ENCODE peak calls at places on chromosomes 16 and 17, in eight cellular contexts. K is right lobe of liver, I is fibroblast of lung, D is lower lobe of right lung, X is IMR-90, M is heart left ventricle, G is sigmoid colon, O is gastrocnemius medialis. Q is an unnamed sample.
A peak's percentile ranks its signal among the peaks of the same experiment; 100 is the strongest.

GRCh38 chr17:9644910-9645751 is at the start of gene USP43:
- DNase-seq in X (no peak), D (peak; percentile 71), G (no peak), K (peak; percentile 79), I (peak; percentile 32), O (no peak), M (no peak), Q (peak; percentile 88)

GRCh38 chr16:5900046-5900445 is 802.5 kb upstream of the EEF2KMT start:
- DNase-seq in K (no peak), X (no peak), O (no peak), I (peak; percentile 63), D (no peak), G (no peak), M (no peak), Q (no peak)

GRCh38 chr16:51150159-51150893 is 744 bp downstream of the SALL1 start:
- DNase-seq in K (no peak), X (no peak), O (no peak), M (no peak), D (no peak), I (peak; percentile 33), G (no peak), Q (no peak)

GRCh38 chr17:56817066-56817465 is 16.7 kb downstream of the C17orf67 start:
- DNase-seq in D (no peak), I (no peak), X (no peak), O (no peak), G (no peak), M (no peak), K (no peak), Q (no peak)

GRCh38 chr16:3101841-3102470 is 2.9 kb upstream of the ZSCAN10 start:
- DNase-seq in O (no peak), K (peak; percentile 51), M (peak; percentile 73), G (no peak), I (no peak), D (no peak), X (no peak), Q (peak; percentile 61)

GRCh38 chr16:79261461-79261860 is 339.1 kb downstream of the MAF start:
- DNase-seq in K (peak; percentile 70), X (no peak), G (no peak), M (peak; percentile 40), D (peak; percentile 64), O (no peak), I (no peak), Q (no peak)

GRCh38 chr17:34542700-34543336 is 36.6 kb upstream of the TMEM132E start:
- DNase-seq in X (no peak), M (no peak), O (no peak), D (peak; percentile 52), I (peak; percentile 4), K (no peak), G (no peak), Q (no peak)

GRCh38 chr16:26859086-26859485 is 207.6 kb upstream of the C16orf82 start:
- DNase-seq in M (no peak), X (no peak), I (no peak), K (no peak), O (no peak), G (no peak), D (no peak), Q (no peak)

GRCh38 chr17:16911141-16911937 is 60.6 kb downstream of the TNFRSF13B start:
- DNase-seq in M (peak; percentile 49), K (peak; percentile 37), D (peak; percentile 32), G (no peak), X (no peak), O (no peak), I (peak; percentile 51), Q (peak; percentile 43)

GRCh38 chr17:38779965-38780752 is 19.2 kb downstream of the PIP4K2B start:
- DNase-seq in I (no peak), K (no peak), G (no peak), O (no peak), X (no peak), M (no peak), D (no peak), Q (no peak)

GRCh38 chr17:33038740-33039139 is 47.1 kb downstream of the SPACA3 start:
- DNase-seq in I (peak; percentile 69), O (no peak), K (no peak), X (peak; percentile 15), D (no peak), M (peak; percentile 40), G (no peak), Q (no peak)

GRCh38 chr17:50181155-50181554 is 15.3 kb downstream of the SGCA start:
- DNase-seq in M (no peak), I (no peak), O (no peak), K (no peak), X (no peak), G (no peak), D (peak; percentile 20), Q (peak; percentile 56)
- H3K27ac ChIP-seq in M (no peak overlapping the region), I (no peak overlapping the region), O (no peak overlapping the region), K (no peak overlapping the region), X (peak overlapping the region; percentile 14), G (peak overlapping the region; percentile 81), D (no peak overlapping the region), Q (no peak overlapping the region)

GRCh38 chr17:40548982-40549680 is 16.1 kb downstream of the CCR7 start:
- DNase-seq in G (peak; percentile 87), I (peak; percentile 86), O (no peak), X (peak; percentile 98), D (peak; percentile 71), K (peak; percentile 94), M (peak; percentile 17), Q (no peak)

GRCh38 chr17:40551874-40552768 is 13.2 kb downstream of the CCR7 start:
- DNase-seq in K (peak; percentile 56), G (peak; percentile 86), I (peak; percentile 98), O (no peak), M (no peak), X (peak; percentile 99), D (peak; percentile 49), Q (peak; percentile 84)

GRCh38 chr17:40550608-40551007 is 14.7 kb downstream of the CCR7 start:
- DNase-seq in G (peak; percentile 88), D (no peak), K (peak; percentile 41), I (peak; percentile 67), O (peak; percentile 33), X (peak; percentile 74), M (peak; percentile 50), Q (no peak)

GRCh38 chr17:40552806-40553693 is 12.2 kb downstream of the CCR7 start:
- DNase-seq in G (peak; percentile 65), O (no peak), X (no peak), K (peak; percentile 37), M (no peak), D (peak; percentile 51), I (peak; percentile 43), Q (no peak)

DNA sequence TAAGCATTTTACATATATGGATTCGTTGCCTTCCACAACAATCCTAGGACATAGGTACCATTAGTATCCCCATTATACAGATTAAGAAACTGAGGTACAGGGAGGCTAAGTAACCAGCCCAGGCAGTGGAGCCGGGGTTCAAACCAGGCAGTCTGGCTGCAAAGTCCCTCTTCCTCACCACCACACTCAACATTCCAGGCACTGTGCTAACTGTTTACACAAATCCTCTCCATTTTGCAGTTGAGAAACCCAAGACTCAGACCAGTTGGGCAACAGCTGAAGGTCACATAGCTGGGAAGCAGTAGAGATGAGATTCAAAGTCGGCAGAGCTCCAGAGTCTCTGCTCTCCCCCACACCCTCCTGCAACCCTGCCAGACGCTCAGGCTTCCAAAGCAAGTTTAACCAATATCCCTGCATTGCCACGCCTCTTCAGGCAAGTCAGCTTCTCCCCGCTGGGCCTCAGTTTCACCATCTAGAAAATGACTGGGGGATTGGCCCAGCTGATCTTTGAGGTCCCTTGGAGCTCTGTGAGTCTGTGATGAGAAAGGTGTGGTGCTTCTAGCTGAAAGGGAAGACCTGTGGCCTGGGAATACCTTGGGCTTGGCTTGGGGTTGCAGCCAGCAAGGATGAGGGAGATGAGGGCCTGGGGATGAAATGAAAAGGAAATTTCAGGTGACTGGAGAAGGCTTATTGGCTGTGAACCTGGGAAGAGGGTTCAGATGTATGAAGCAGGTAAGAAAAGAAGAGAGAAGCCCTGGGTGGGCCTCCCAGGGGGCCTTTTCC is 14.0 kb downstream of the CCR7 start:
- DNase-seq in I (peak; percentile 98), O (peak; percentile 51), K (peak; percentile 91), G (peak; percentile 95), D (peak; percentile 64), X (peak; percentile 100), M (peak; percentile 66), Q (peak; percentile 91)
- H3K27ac ChIP-seq in I (peak overlapping the region; percentile 100), O (peak overlapping the region; percentile 78), K (peak overlapping the region; percentile 82), G (peak overlapping the region; percentile 85), D (peak overlapping the region; percentile 83), X (peak overlapping the region; percentile 98), M (peak overlapping the region; percentile 66), Q (peak overlapping the region; percentile 82)

GRCh38 chr17:12709063-12709462 is 43.4 kb downstream of the MYOCD start:
- DNase-seq in G (no peak), O (no peak), I (peak; percentile 35), D (no peak), K (no peak), M (no peak), X (peak; percentile 62), Q (no peak)

GRCh38 chr17:12712415-12712814 is 46.7 kb downstream of the MYOCD start:
- DNase-seq in M (no peak), I (no peak), O (no peak), K (no peak), X (no peak), G (no peak), D (no peak), Q (no peak)

GRCh38 chr17:12712941-12713340 is 47.3 kb downstream of the MYOCD start:
- DNase-seq in K (no peak), I (no peak), X (no peak), O (no peak), M (no peak), G (no peak), D (no peak), Q (no peak)
- H3K27ac ChIP-seq in K (no peak overlapping the region), I (no peak overlapping the region), X (no peak overlapping the region), O (no peak overlapping the region), M (no peak overlapping the region), G (no peak overlapping the region), D (no peak overlapping the region), Q (no peak overlapping the region)

GRCh38 chr17:65008877-65009276 is 47.7 kb downstream of the GNA13 start:
- DNase-seq in D (no peak), M (no peak), O (no peak), K (no peak), G (no peak), X (no peak), I (peak; percentile 23), Q (no peak)

GRCh38 chr17:65000798-65001197 is 55.7 kb downstream of the GNA13 start:
- DNase-seq in D (no peak), G (no peak), X (no peak), I (no peak), O (no peak), M (no peak), K (no peak), Q (no peak)

GRCh38 chr17:65009848-65010247 is 46.7 kb downstream of the GNA13 start:
- DNase-seq in K (no peak), M (no peak), G (no peak), O (no peak), X (no peak), D (no peak), I (no peak), Q (no peak)

GRCh38 chr17:65001409-65002045 is 55.0 kb downstream of the GNA13 start:
- DNase-seq in X (no peak), M (no peak), G (no peak), K (no peak), D (no peak), O (no peak), I (no peak), Q (no peak)

DNA sequence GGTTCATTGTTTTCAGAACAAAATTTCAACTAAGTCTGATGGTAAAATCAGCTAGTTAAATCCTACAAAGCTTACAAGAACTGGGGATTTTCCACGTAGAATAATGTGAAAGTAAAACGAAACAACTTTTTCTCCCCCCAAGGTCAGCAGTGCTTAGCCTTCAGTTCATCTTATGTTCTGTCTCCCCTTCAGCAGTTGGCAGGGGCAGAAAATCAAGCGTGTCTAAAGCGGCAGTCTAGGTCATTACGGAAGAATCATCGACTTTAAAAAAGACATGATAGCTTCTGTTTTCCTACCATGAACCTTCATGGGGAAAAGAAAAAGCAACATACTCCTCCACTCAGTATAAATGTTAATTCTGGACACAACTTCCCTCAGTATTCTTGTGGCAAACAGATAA is 50.7 kb downstream of the GNA13 start:
- DNase-seq in I (no peak), K (no peak), O (no peak), M (no peak), G (no peak), D (no peak), X (no peak), Q (no peak)
- H3K27ac ChIP-seq in I (no peak overlapping the region), K (no peak overlapping the region), O (peak overlapping the region; percentile 36), M (no peak overlapping the region), G (no peak overlapping the region), D (no peak overlapping the region), X (no peak overlapping the region), Q (no peak overlapping the region)